ENCODE peak calls at places on chromosomes 16 and 17, in eight cellular contexts. One of them, this sample, is unnamed.
A peak's percentile ranks its signal among the peaks of the same experiment; 100 is the strongest.

GRCh38 chr16:70432800-70433455 is 6.0 kb downstream of the ST3GAL2 start:
- DNase-seq in psoas muscle: no peak
- DNase-seq in Karpas-422: peak; percentile 92
- DNase-seq in HepG2: no peak
- DNase-seq in IMR-90: no peak
- DNase-seq in mammary epithelial cell: no peak
- DNase-seq in right lobe of liver: no peak
- DNase-seq in CD4-positive, CD25-positive, alpha-beta regulatory T cell: no peak
- DNase-seq in this sample: no peak

GRCh38 chr17:76657505-76658386 is 14.2 kb upstream of the ST6GALNAC1 start:
- DNase-seq in Karpas-422: no peak
- DNase-seq in IMR-90: no peak
- DNase-seq in CD4-positive, CD25-positive, alpha-beta regulatory T cell: no peak
- DNase-seq in mammary epithelial cell: no peak
- DNase-seq in psoas muscle: no peak
- DNase-seq in right lobe of liver: no peak
- DNase-seq in HepG2: no peak
- DNase-seq in this sample: no peak

GRCh38 chr17:978110-979093 is 1.2 kb downstream of the NXN start:
- DNase-seq in Karpas-422: no peak
- DNase-seq in CD4-positive, CD25-positive, alpha-beta regulatory T cell: no peak
- DNase-seq in right lobe of liver: peak; percentile 63
- DNase-seq in HepG2: no peak
- DNase-seq in psoas muscle: peak; percentile 69
- DNase-seq in mammary epithelial cell: peak; percentile 40
- DNase-seq in IMR-90: peak; percentile 61
- DNase-seq in this sample: no peak

GRCh38 chr17:47338026-47338425 is 14.3 kb downstream of the EFCAB13 start:
- DNase-seq in mammary epithelial cell: no peak
- DNase-seq in CD4-positive, CD25-positive, alpha-beta regulatory T cell: no peak
- DNase-seq in right lobe of liver: no peak
- DNase-seq in Karpas-422: no peak
- DNase-seq in psoas muscle: no peak
- DNase-seq in HepG2: no peak
- DNase-seq in IMR-90: no peak
- DNase-seq in this sample: no peak

GRCh38 chr17:61157246-61157887 is 242.3 kb upstream of the TBX2 start:
- DNase-seq in CD4-positive, CD25-positive, alpha-beta regulatory T cell: no peak
- DNase-seq in mammary epithelial cell: no peak
- DNase-seq in psoas muscle: no peak
- DNase-seq in HepG2: no peak
- DNase-seq in Karpas-422: no peak
- DNase-seq in right lobe of liver: no peak
- DNase-seq in IMR-90: peak; percentile 71
- DNase-seq in this sample: no peak

GRCh38 chr16:23842137-23842600 is 6.4 kb downstream of the PRKCB start:
- DNase-seq in mammary epithelial cell: no peak
- DNase-seq in Karpas-422: no peak
- DNase-seq in psoas muscle: no peak
- DNase-seq in IMR-90: no peak
- DNase-seq in CD4-positive, CD25-positive, alpha-beta regulatory T cell: peak; percentile 83
- DNase-seq in right lobe of liver: no peak
- DNase-seq in HepG2: no peak
- DNase-seq in this sample: no peak

GRCh38 chr16:26857371-26857770 is 209.4 kb upstream of the C16orf82 start:
- DNase-seq in HepG2: no peak
- DNase-seq in IMR-90: no peak
- DNase-seq in psoas muscle: no peak
- DNase-seq in mammary epithelial cell: no peak
- DNase-seq in Karpas-422: no peak
- DNase-seq in CD4-positive, CD25-positive, alpha-beta regulatory T cell: no peak
- DNase-seq in right lobe of liver: no peak
- DNase-seq in this sample: no peak

GRCh38 chr16:16861546-16861945 is 482.6 kb downstream of the NPIPA7 start:
- DNase-seq in IMR-90: peak; percentile 32
- DNase-seq in HepG2: peak; percentile 49
- DNase-seq in CD4-positive, CD25-positive, alpha-beta regulatory T cell: peak; percentile 46
- DNase-seq in mammary epithelial cell: no peak
- DNase-seq in right lobe of liver: no peak
- DNase-seq in Karpas-422: peak; percentile 77
- DNase-seq in psoas muscle: no peak
- DNase-seq in this sample: peak; percentile 69

GRCh38 chr17:51164911-51165679 is 1.1 kb upstream of the NME2 start:
- DNase-seq in mammary epithelial cell: no peak
- DNase-seq in IMR-90: no peak
- DNase-seq in Karpas-422: peak; percentile 52
- DNase-seq in right lobe of liver: peak; percentile 53
- DNase-seq in HepG2: peak; percentile 28
- DNase-seq in psoas muscle: no peak
- DNase-seq in CD4-positive, CD25-positive, alpha-beta regulatory T cell: no peak
- DNase-seq in this sample: no peak

GRCh38 chr17:80107231-80108021 is 6.0 kb downstream of the GAA start:
- DNase-seq in right lobe of liver: no peak
- DNase-seq in mammary epithelial cell: no peak
- DNase-seq in HepG2: no peak
- DNase-seq in Karpas-422: no peak
- DNase-seq in psoas muscle: peak; percentile 39
- DNase-seq in CD4-positive, CD25-positive, alpha-beta regulatory T cell: no peak
- DNase-seq in IMR-90: no peak
- DNase-seq in this sample: no peak

GRCh38 chr16:68144008-68144407 is 58.8 kb downstream of the NFATC3 start:
- DNase-seq in IMR-90: no peak
- DNase-seq in psoas muscle: no peak
- DNase-seq in Karpas-422: no peak
- DNase-seq in CD4-positive, CD25-positive, alpha-beta regulatory T cell: no peak
- DNase-seq in mammary epithelial cell: no peak
- DNase-seq in right lobe of liver: no peak
- DNase-seq in HepG2: no peak
- DNase-seq in this sample: no peak

GRCh38 chr17:8147805-8148404 is 4.3 kb downstream of the PER1 start:
- DNase-seq in mammary epithelial cell: no peak
- DNase-seq in Karpas-422: no peak
- DNase-seq in CD4-positive, CD25-positive, alpha-beta regulatory T cell: no peak
- DNase-seq in HepG2: no peak
- DNase-seq in IMR-90: no peak
- DNase-seq in psoas muscle: no peak
- DNase-seq in right lobe of liver: no peak
- DNase-seq in this sample: no peak

GRCh38 chr16:14302031-14302398 is 230.9 kb downstream of the MRTFB start:
- DNase-seq in Karpas-422: peak; percentile 93
- DNase-seq in IMR-90: peak; percentile 60
- DNase-seq in HepG2: peak; percentile 49
- DNase-seq in psoas muscle: peak; percentile 85
- DNase-seq in CD4-positive, CD25-positive, alpha-beta regulatory T cell: no peak
- DNase-seq in mammary epithelial cell: peak; percentile 74
- DNase-seq in right lobe of liver: peak; percentile 81
- DNase-seq in this sample: peak; percentile 68

GRCh38 chr17:76232342-76232741 is 8.0 kb downstream of the RNF157 start:
- DNase-seq in IMR-90: peak; percentile 98
- DNase-seq in right lobe of liver: no peak
- DNase-seq in CD4-positive, CD25-positive, alpha-beta regulatory T cell: no peak
- DNase-seq in psoas muscle: no peak
- DNase-seq in Karpas-422: no peak
- DNase-seq in HepG2: no peak
- DNase-seq in mammary epithelial cell: peak; percentile 27
- DNase-seq in this sample: no peak

GRCh38 chr17:31537558-31537957 is 146.1 kb downstream of the RAB11FIP4 start:
- DNase-seq in HepG2: no peak
- DNase-seq in right lobe of liver: no peak
- DNase-seq in psoas muscle: no peak
- DNase-seq in mammary epithelial cell: no peak
- DNase-seq in CD4-positive, CD25-positive, alpha-beta regulatory T cell: no peak
- DNase-seq in IMR-90: peak; percentile 62
- DNase-seq in Karpas-422: peak; percentile 58
- DNase-seq in this sample: no peak

GRCh38 chr16:57606847-57607501 is 21.5 kb upstream of the ADGRG1 start:
- DNase-seq in IMR-90: no peak
- DNase-seq in HepG2: peak; percentile 85
- DNase-seq in CD4-positive, CD25-positive, alpha-beta regulatory T cell: no peak
- DNase-seq in psoas muscle: no peak
- DNase-seq in right lobe of liver: peak; percentile 80
- DNase-seq in mammary epithelial cell: no peak
- DNase-seq in Karpas-422: no peak
- DNase-seq in this sample: no peak

GRCh38 chr17:19727466-19728113 is 11.2 kb upstream of the SLC47A2 start:
- DNase-seq in IMR-90: peak; percentile 68
- DNase-seq in HepG2: no peak
- DNase-seq in psoas muscle: peak; percentile 79
- DNase-seq in Karpas-422: no peak
- DNase-seq in mammary epithelial cell: peak; percentile 80
- DNase-seq in CD4-positive, CD25-positive, alpha-beta regulatory T cell: no peak
- DNase-seq in right lobe of liver: no peak
- DNase-seq in this sample: peak; percentile 86

GRCh38 chr17:10151667-10152496 is 46.5 kb downstream of the GAS7 start:
- DNase-seq in mammary epithelial cell: no peak
- DNase-seq in Karpas-422: peak; percentile 59
- DNase-seq in right lobe of liver: peak; percentile 58
- DNase-seq in IMR-90: no peak
- DNase-seq in HepG2: no peak
- DNase-seq in CD4-positive, CD25-positive, alpha-beta regulatory T cell: no peak
- DNase-seq in psoas muscle: no peak
- DNase-seq in this sample: peak; percentile 51

GRCh38 chr17:28662527-28662829 is 473 bp downstream of the SUPT6H start:
- DNase-seq in HepG2: no peak
- DNase-seq in right lobe of liver: no peak
- DNase-seq in IMR-90: no peak
- DNase-seq in mammary epithelial cell: no peak
- DNase-seq in psoas muscle: no peak
- DNase-seq in Karpas-422: peak; percentile 47
- DNase-seq in CD4-positive, CD25-positive, alpha-beta regulatory T cell: no peak
- DNase-seq in this sample: no peak

GRCh38 chr16:84454611-84455010 is 49.8 kb downstream of the MEAK7 start:
- DNase-seq in HepG2: no peak
- DNase-seq in IMR-90: no peak
- DNase-seq in psoas muscle: no peak
- DNase-seq in Karpas-422: no peak
- DNase-seq in right lobe of liver: no peak
- DNase-seq in mammary epithelial cell: no peak
- DNase-seq in CD4-positive, CD25-positive, alpha-beta regulatory T cell: no peak
- DNase-seq in this sample: no peak

GRCh38 chr17:26792486-26792885 is 501.4 kb upstream of the WSB1 start:
- DNase-seq in psoas muscle: no peak
- DNase-seq in Karpas-422: no peak
- DNase-seq in CD4-positive, CD25-positive, alpha-beta regulatory T cell: peak; percentile 23
- DNase-seq in HepG2: no peak
- DNase-seq in right lobe of liver: no peak
- DNase-seq in IMR-90: peak; percentile 55
- DNase-seq in mammary epithelial cell: peak; percentile 19
- DNase-seq in this sample: no peak
- H3K9me3 ChIP-seq in psoas muscle: peaks cover 51% of the 10 kb centered on the region
- H3K9me3 ChIP-seq in Karpas-422: peaks cover 86% of the 10 kb centered on the region
- H3K9me3 ChIP-seq in CD4-positive, CD25-positive, alpha-beta regulatory T cell: peaks cover 80% of the 10 kb centered on the region
- H3K9me3 ChIP-seq in HepG2: peaks cover 100% of the 10 kb centered on the region
- H3K9me3 ChIP-seq in right lobe of liver: no peaks in the 10 kb centered on the region
- H3K9me3 ChIP-seq in IMR-90: peaks cover 13% of the 10 kb centered on the region
- H3K9me3 ChIP-seq in mammary epithelial cell: peaks cover 92% of the 10 kb centered on the region
- H3K9me3 ChIP-seq in this sample: peaks cover 34% of the 10 kb centered on the region

GRCh38 chr17:30376621-30377452 is 1.9 kb upstream of the CPD start:
- DNase-seq in Karpas-422: no peak
- DNase-seq in mammary epithelial cell: no peak
- DNase-seq in HepG2: peak; percentile 88
- DNase-seq in IMR-90: peak; percentile 87
- DNase-seq in right lobe of liver: no peak
- DNase-seq in CD4-positive, CD25-positive, alpha-beta regulatory T cell: no peak
- DNase-seq in psoas muscle: no peak
- DNase-seq in this sample: no peak
- H3K27me3 ChIP-seq in Karpas-422: no peaks in the 10 kb centered on the region
- H3K27me3 ChIP-seq in mammary epithelial cell: no peaks in the 10 kb centered on the region
- H3K27me3 ChIP-seq in HepG2: no peaks in the 10 kb centered on the region
- H3K27me3 ChIP-seq in IMR-90: no peaks in the 10 kb centered on the region
- H3K27me3 ChIP-seq in right lobe of liver: no peaks in the 10 kb centered on the region
- H3K27me3 ChIP-seq in CD4-positive, CD25-positive, alpha-beta regulatory T cell: peaks cover 5% of the 10 kb centered on the region
- H3K27me3 ChIP-seq in psoas muscle: no peaks in the 10 kb centered on the region
- H3K27me3 ChIP-seq in this sample: no peaks in the 10 kb centered on the region

DNA sequence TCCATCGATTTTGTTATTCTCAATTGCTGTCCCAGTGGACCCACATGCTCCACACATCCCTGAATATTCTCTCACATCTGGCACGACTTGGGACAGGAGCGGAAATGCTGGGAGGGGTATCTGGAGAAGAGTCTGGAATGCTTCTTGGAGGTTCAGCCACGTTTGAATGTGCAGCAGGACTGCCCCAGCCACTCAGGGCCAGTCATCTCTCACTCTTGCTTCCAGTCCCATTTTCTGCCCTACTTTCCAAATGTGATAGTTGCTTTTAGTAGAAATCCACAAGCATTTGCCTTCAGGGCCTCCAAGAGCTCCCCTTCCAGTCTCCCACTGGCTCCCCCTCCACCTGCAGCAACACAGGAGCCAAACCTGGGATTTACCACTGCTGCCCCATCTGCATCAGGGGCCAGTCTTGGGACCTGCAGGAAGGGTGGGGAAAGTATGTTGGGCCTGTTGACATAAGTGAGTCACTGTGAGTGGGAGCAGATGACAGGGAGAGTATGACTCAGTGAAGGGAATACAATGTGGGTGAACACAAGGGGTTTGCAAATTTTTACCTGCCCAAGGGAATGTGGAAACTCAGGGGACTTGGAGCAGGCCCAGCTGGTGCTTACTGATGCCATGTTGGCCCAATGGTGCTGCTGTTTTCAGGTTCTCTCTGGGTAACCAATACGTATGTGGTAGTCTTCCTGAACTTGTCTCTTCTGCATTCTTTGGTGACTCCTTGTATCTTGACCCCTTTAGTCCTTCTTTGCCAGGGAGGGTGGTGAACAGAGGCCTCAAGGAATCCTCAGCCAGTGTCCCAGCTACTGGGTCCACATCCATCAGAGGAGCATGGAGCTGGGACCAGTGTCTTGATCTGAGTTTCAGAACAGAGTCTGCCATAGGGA is 78.8 kb upstream of the CRHR1 start:
- DNase-seq in IMR-90: peak; percentile 42
- DNase-seq in mammary epithelial cell: peak; percentile 95
- DNase-seq in psoas muscle: no peak
- DNase-seq in right lobe of liver: no peak
- DNase-seq in HepG2: peak; percentile 77
- DNase-seq in CD4-positive, CD25-positive, alpha-beta regulatory T cell: no peak
- DNase-seq in Karpas-422: no peak
- DNase-seq in this sample: no peak
- H3K4me3 ChIP-seq in IMR-90: no peak overlapping the region
- H3K4me3 ChIP-seq in mammary epithelial cell: no peak overlapping the region
- H3K4me3 ChIP-seq in psoas muscle: no peak overlapping the region
- H3K4me3 ChIP-seq in right lobe of liver: no peak overlapping the region
- H3K4me3 ChIP-seq in HepG2: no peak overlapping the region
- H3K4me3 ChIP-seq in CD4-positive, CD25-positive, alpha-beta regulatory T cell: no peak overlapping the region
- H3K4me3 ChIP-seq in Karpas-422: no peak overlapping the region
- H3K4me3 ChIP-seq in this sample: no peak overlapping the region

DNA sequence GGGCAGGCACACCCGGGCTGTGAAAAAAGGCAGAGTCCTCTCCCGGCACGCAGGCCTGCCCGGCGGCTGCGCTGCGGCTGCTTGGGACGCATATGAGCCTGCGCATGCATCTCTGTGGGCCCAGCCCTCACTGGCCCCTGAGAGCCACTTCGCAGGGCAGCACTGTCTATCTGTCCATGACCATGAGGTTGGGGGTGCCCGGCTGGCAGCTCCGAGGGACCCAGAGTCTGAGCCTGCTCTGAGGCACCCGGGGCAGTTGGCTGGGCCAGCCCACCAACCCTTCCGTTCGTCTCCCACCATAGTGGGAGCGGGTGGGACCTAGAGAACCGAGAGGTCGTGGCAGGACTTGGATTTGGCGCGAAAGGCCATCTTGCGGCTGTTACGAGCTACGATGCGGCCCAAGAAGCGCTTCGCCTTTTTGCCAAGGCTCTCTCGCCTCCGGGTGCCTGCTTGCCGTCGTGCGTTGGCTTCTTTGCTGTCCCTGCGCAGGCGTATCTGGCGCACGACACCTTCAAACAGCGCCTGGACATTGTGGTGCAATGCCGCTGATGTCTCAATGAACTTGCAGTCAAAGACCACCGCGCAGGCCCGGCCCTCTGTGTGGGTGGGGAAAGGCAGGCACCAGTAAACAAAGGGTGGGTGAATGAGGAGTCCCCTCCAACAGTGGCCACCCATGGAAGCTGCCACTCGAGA is 3.2 kb upstream of the CDH16 start:
- DNase-seq in Karpas-422: no peak
- DNase-seq in mammary epithelial cell: no peak
- DNase-seq in right lobe of liver: no peak
- DNase-seq in HepG2: no peak
- DNase-seq in IMR-90: no peak
- DNase-seq in psoas muscle: peak; percentile 69
- DNase-seq in CD4-positive, CD25-positive, alpha-beta regulatory T cell: no peak
- DNase-seq in this sample: no peak
- H3K9me3 ChIP-seq in Karpas-422: no peaks in the 10 kb centered on the region
- H3K9me3 ChIP-seq in mammary epithelial cell: no peaks in the 10 kb centered on the region
- H3K9me3 ChIP-seq in right lobe of liver: no peaks in the 10 kb centered on the region
- H3K9me3 ChIP-seq in HepG2: no peaks in the 10 kb centered on the region
- H3K9me3 ChIP-seq in IMR-90: no peaks in the 10 kb centered on the region
- H3K9me3 ChIP-seq in psoas muscle: no peaks in the 10 kb centered on the region
- H3K9me3 ChIP-seq in CD4-positive, CD25-positive, alpha-beta regulatory T cell: no peaks in the 10 kb centered on the region
- H3K9me3 ChIP-seq in this sample: no peaks in the 10 kb centered on the region

This sample was measured in adrenal gland.